ENCODE peak calls at places on chromosomes 1 and 21, in six cellular contexts. R is cardiac muscle cell; M is CD4-positive, CD25-positive, alpha-beta regulatory T cell; T is bronchial epithelial cell; U is MV-4-11; J is brain microvascular endothelial cell. N is an unnamed sample.

GRCh38 chr1:205983925-205984725 is 19.1 kb downstream of the RAB7B start:
- DNase-seq in M (no peak), R (peak), U (peak), J (no peak), T (peak), N (peak)

GRCh38 chr1:200388791-200389190 is 21.0 kb downstream of the ZNF281 start:
- DNase-seq in J (no peak), R (peak), U (no peak), T (no peak), M (no peak), N (no peak)

GRCh38 chr1:232574867-232575523 is 54.9 kb downstream of the SIPA1L2 start:
- DNase-seq in J (no peak), T (peak), M (no peak), R (no peak), U (no peak), N (peak)

GRCh38 chr1:232499151-232499550 is 130.8 kb downstream of the SIPA1L2 start:
- DNase-seq in T (no peak), U (no peak), R (peak), M (no peak), J (no peak), N (no peak)

GRCh38 chr1:67256291-67257172 is 51.1 kb upstream of the IL12RB2 start:
- DNase-seq in M (no peak), J (no peak), T (peak), R (no peak), U (no peak), N (no peak)

GRCh38 chr1:92070892-92071291 is 4.3 kb downstream of the SETSIP start:
- DNase-seq in T (no peak), R (no peak), J (no peak), M (no peak), U (no peak), N (no peak)

GRCh38 chr1:113786055-113786454 is 26.2 kb downstream of the RSBN1 start:
- DNase-seq in T (no peak), M (no peak), R (peak), J (no peak), U (no peak), N (no peak)

GRCh38 chr1:76198452-76198851 is 123.9 kb downstream of the ST6GALNAC3 start:
- DNase-seq in J (peak), M (no peak), U (no peak), R (peak), T (no peak), N (no peak)

GRCh38 chr1:170765712-170766330 is 101.9 kb downstream of the PRRX1 start:
- DNase-seq in M (no peak), U (peak), R (peak), J (peak), T (peak), N (no peak)

GRCh38 chr1:45802343-45803298 is 791 bp upstream of the MAST2 start:
- DNase-seq in J (peak), T (peak), R (peak), U (peak), M (peak), N (peak)

GRCh38 chr1:23574265-23574754 is 15.0 kb upstream of the ID3 start:
- DNase-seq in J (no peak), R (no peak), U (no peak), T (no peak), M (no peak), N (no peak)

GRCh38 chr1:117067528-117068370 is 7.6 kb downstream of the TTF2 start:
- DNase-seq in R (peak), M (peak), U (peak), T (peak), J (peak), N (peak)

GRCh38 chr1:89870998-89871397 is 50.2 kb downstream of the LRRC8D start:
- DNase-seq in J (no peak), U (no peak), M (no peak), T (peak), R (no peak), N (no peak)

GRCh38 chr1:234658143-234658542 is 48.2 kb upstream of the IRF2BP2 start:
- DNase-seq in R (no peak), J (peak), M (no peak), T (peak), U (peak), N (no peak)

GRCh38 chr1:88327391-88328267 is 356.4 kb upstream of the PKN2 start:
- DNase-seq in U (peak), J (peak), R (no peak), T (peak), M (no peak), N (no peak)

GRCh38 chr1:92211166-92211565 is 6.5 kb upstream of the C1orf146 start:
- DNase-seq in M (no peak), T (peak), U (no peak), R (no peak), J (peak), N (no peak)

GRCh38 chr1:28778021-28778420 is 33.9 kb upstream of the OPRD1 start:
- DNase-seq in U (no peak), M (no peak), T (no peak), R (no peak), J (no peak), N (no peak)

GRCh38 chr1:224922404-224923164 is 6.9 kb upstream of the DNAH14 start:
- DNase-seq in U (no peak), M (no peak), T (peak), J (no peak), R (peak), N (peak)

GRCh38 chr1:225763815-225764548 is 13.6 kb upstream of the SRP9 start:
- DNase-seq in R (no peak), J (peak), T (no peak), M (no peak), U (peak), N (no peak)

GRCh38 chr1:23964790-23965740 is 5.4 kb downstream of the PNRC2 start:
- DNase-seq in R (no peak), T (no peak), U (peak), J (no peak), M (no peak), N (no peak)

GRCh38 chr1:147613506-147613905 is 56.8 kb downstream of the ACP6 start:
- DNase-seq in M (no peak), U (no peak), J (no peak), R (no peak), T (no peak), N (no peak)

GRCh38 chr1:154987326-154987725 is 4.2 kb downstream of the FLAD1 start:
- DNase-seq in J (no peak), U (no peak), M (no peak), R (no peak), T (no peak), N (no peak)

GRCh38 chr21:15667010-15667409 is 62.8 kb upstream of the USP25 start:
- DNase-seq in T (peak), R (no peak), J (no peak), U (no peak), M (no peak), N (peak)

GRCh38 chr1:93993731-93994130 is 84.5 kb upstream of the GCLM start:
- DNase-seq in U (no peak), T (peak), M (no peak), R (no peak), J (no peak), N (no peak)

GRCh38 chr1:112713466-112714312 is 1.4 kb downstream of the PPM1J start:
- DNase-seq in R (no peak), T (no peak), U (peak), M (no peak), J (no peak), N (no peak)

GRCh38 chr1:246698466-246699094 is 25.6 kb upstream of the SCCPDH start:
- DNase-seq in T (no peak), U (no peak), R (no peak), J (no peak), M (no peak), N (no peak)

GRCh38 chr21:33231526-33231925 is 1.8 kb downstream of the IFNAR2 start:
- DNase-seq in R (no peak), M (no peak), U (no peak), T (no peak), J (no peak), N (no peak)

GRCh38 chr1:181181792-181182585 is 93.5 kb downstream of the IER5 start:
- DNase-seq in U (no peak), J (no peak), M (no peak), T (no peak), R (peak), N (no peak)

GRCh38 chr1:88897070-88897730 is 5.8 kb upstream of the GTF2B start:
- DNase-seq in J (no peak), T (no peak), U (no peak), R (no peak), M (no peak), N (no peak)

GRCh38 chr1:97581614-97582051 is 339.2 kb downstream of the DPYD start:
- DNase-seq in J (peak), T (peak), U (no peak), R (no peak), M (no peak), N (no peak)

GRCh38 chr1:220680085-220680687 is 10.0 kb upstream of the C1orf115 start:
- DNase-seq in U (peak), T (peak), M (no peak), J (no peak), R (peak), N (peak)

GRCh38 chr1:59293849-59294248 is 3.0 kb upstream of the FGGY start:
- DNase-seq in T (no peak), M (no peak), J (no peak), R (no peak), U (no peak), N (no peak)

GRCh38 chr1:21865943-21866628 is 54.0 kb downstream of the LDLRAD2 start:
- DNase-seq in T (no peak), M (no peak), R (peak), J (no peak), U (peak), N (no peak)

GRCh38 chr1:51961954-51962353 is 28.5 kb downstream of the RAB3B start:
- DNase-seq in J (no peak), U (no peak), M (no peak), T (no peak), R (no peak), N (no peak)

GRCh38 chr1:99727575-99728190 is 38.8 kb downstream of the FRRS1 start:
- DNase-seq in U (no peak), R (no peak), T (no peak), J (peak), M (no peak), N (no peak)

GRCh38 chr1:34695580-34695979 is 59.3 kb upstream of the GJB5 start:
- DNase-seq in U (no peak), T (no peak), M (no peak), R (no peak), J (no peak), N (no peak)

GRCh38 chr1:21811875-21812305 is at the start of gene LDLRAD2:
- DNase-seq in M (no peak), J (no peak), R (no peak), U (no peak), T (no peak), N (no peak)

GRCh38 chr1:231534703-231535159 is 6.3 kb downstream of the TSNAX start:
- DNase-seq in U (no peak), M (no peak), R (no peak), T (no peak), J (no peak), N (no peak)

GRCh38 chr1:155526356-155526755 is 36.2 kb downstream of the ASH1L start:
- DNase-seq in J (no peak), R (no peak), T (no peak), U (no peak), M (no peak), N (no peak)

GRCh38 chr1:156776942-156777341 is 9.6 kb downstream of the PRCC start:
- DNase-seq in R (peak), U (no peak), T (no peak), M (no peak), J (no peak), N (no peak)

N was measured in NCI-H460.